ENCODE peak calls at places on chromosome 17, in nine cellular contexts. F, Q, U, T, E, M, R, Y and P are unnamed samples.

GRCh38 chr17:48728232-48729231 is at the start of gene HOXB13:
- DNase-seq in Y (no peak), T (no peak), Q (peak), M (peak), R (peak), U (peak), F (no peak), E (no peak), P (peak)

GRCh38 chr17:8073627-8074485 is 13.7 kb downstream of the ALOX12B start:
- DNase-seq in E (peak), Y (peak), M (peak), R (peak), T (no peak), U (peak), Q (no peak), F (peak), P (peak)

GRCh38 chr17:28033972-28034714 is 8.3 kb upstream of the NLK start:
- DNase-seq in F (peak), Y (no peak), Q (peak), T (peak), M (peak), R (peak), E (no peak), U (peak), P (peak)

GRCh38 chr17:53924530-53925455 is 102.1 kb downstream of the KIF2B start:
- DNase-seq in Q (no peak), Y (no peak), U (peak), M (no peak), E (no peak), F (peak), R (no peak), T (no peak), P (peak)

GRCh38 chr17:77708936-77709335 is 249.6 kb upstream of the TNRC6C start:
- DNase-seq in M (no peak), Q (no peak), R (no peak), E (no peak), F (no peak), T (no peak), Y (no peak), U (no peak), P (no peak)

GRCh38 chr17:77856551-77857305 is 101.8 kb upstream of the TNRC6C start:
- DNase-seq in T (no peak), M (no peak), Y (no peak), F (no peak), Q (no peak), U (no peak), E (no peak), R (no peak), P (no peak)

GRCh38 chr17:73715714-73716113 is 71.5 kb upstream of the SDK2 start:
- DNase-seq in M (no peak), Y (no peak), F (no peak), Q (no peak), E (no peak), U (no peak), T (no peak), R (no peak), P (no peak)

GRCh38 chr17:38459556-38459955 is 31.3 kb downstream of the ARHGAP23 start:
- DNase-seq in U (no peak), M (no peak), T (no peak), Y (no peak), R (no peak), Q (no peak), F (no peak), E (no peak), P (no peak)

GRCh38 chr17:8151641-8152111 is 528 bp downstream of the PER1 start:
- DNase-seq in U (peak), Q (no peak), T (no peak), M (peak), Y (peak), R (peak), E (peak), F (peak), P (peak)

GRCh38 chr17:49278076-49278475 is 47.5 kb upstream of the PHOSPHO1 start:
- DNase-seq in Y (no peak), E (no peak), T (no peak), Q (no peak), M (no peak), U (no peak), R (no peak), F (no peak), P (no peak)

GRCh38 chr17:50947844-50948514 is 81.8 kb upstream of the TOB1 start:
- DNase-seq in Y (peak), U (no peak), E (peak), T (no peak), M (no peak), R (no peak), F (no peak), Q (no peak), P (no peak)

GRCh38 chr17:73759324-73760185 is 115.3 kb upstream of the SDK2 start:
- DNase-seq in R (no peak), E (no peak), U (no peak), Q (no peak), Y (no peak), M (no peak), T (no peak), F (no peak), P (no peak)

GRCh38 chr17:82321947-82322466 is 4.6 kb upstream of the CD7 start:
- DNase-seq in E (no peak), R (no peak), U (no peak), Q (no peak), T (no peak), M (no peak), Y (no peak), F (no peak), P (no peak)

GRCh38 chr17:82320956-82321927 is 3.8 kb upstream of the CD7 start:
- DNase-seq in Y (no peak), U (no peak), E (no peak), R (no peak), Q (no peak), F (no peak), M (peak), T (no peak), P (no peak)

GRCh38 chr17:82319619-82320062 is 2.2 kb upstream of the CD7 start:
- DNase-seq in U (no peak), M (no peak), T (no peak), F (no peak), Y (no peak), R (no peak), E (no peak), Q (no peak), P (no peak)

GRCh38 chr17:82318772-82319606 is 1.6 kb upstream of the CD7 start:
- DNase-seq in Q (no peak), M (no peak), T (no peak), F (no peak), E (no peak), U (no peak), R (no peak), Y (no peak), P (no peak)

DNA sequence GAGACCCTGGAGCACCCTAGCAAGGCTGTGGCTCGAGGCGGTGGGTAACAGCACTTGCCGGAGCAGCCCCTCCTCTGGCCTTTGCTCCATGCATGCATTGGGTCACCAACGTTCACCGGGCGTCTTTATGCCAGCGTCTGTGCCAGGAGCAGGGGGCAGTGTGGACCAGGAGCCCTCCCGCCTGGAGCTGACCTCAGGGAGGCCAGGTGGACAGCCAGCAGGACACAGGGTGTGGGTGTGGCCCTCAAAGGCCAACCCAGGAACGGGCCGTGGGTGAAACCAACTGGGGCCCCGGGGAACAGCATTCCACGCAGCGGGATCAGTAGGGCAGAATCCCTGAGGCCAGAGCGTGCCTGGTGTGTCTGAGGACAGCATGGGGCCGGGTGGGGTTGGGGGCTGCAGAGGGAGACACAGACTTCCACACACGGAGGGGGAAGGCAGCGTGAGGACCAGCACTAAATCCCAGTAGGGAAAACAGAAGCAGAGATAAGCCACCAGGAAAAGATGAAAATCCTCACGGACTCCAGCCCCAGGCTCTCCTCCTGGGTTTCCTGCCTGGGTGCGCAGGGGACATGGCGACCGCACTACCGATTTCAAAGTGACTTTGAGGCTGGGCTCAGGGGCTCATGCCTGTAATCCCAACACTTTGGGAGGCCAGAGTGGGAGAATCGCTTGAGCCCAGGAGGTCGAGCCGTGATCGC is 2.9 kb upstream of the CD7 start:
- DNase-seq in R (no peak), F (no peak), M (no peak), E (no peak), T (no peak), U (no peak), Q (no peak), Y (no peak), P (no peak)
- H3K4me3 ChIP-seq in R (no peak), F (no peak), M (no peak), E (peak), T (no peak), U (no peak), Q (no peak), Y (no peak), P (no peak)

DNA sequence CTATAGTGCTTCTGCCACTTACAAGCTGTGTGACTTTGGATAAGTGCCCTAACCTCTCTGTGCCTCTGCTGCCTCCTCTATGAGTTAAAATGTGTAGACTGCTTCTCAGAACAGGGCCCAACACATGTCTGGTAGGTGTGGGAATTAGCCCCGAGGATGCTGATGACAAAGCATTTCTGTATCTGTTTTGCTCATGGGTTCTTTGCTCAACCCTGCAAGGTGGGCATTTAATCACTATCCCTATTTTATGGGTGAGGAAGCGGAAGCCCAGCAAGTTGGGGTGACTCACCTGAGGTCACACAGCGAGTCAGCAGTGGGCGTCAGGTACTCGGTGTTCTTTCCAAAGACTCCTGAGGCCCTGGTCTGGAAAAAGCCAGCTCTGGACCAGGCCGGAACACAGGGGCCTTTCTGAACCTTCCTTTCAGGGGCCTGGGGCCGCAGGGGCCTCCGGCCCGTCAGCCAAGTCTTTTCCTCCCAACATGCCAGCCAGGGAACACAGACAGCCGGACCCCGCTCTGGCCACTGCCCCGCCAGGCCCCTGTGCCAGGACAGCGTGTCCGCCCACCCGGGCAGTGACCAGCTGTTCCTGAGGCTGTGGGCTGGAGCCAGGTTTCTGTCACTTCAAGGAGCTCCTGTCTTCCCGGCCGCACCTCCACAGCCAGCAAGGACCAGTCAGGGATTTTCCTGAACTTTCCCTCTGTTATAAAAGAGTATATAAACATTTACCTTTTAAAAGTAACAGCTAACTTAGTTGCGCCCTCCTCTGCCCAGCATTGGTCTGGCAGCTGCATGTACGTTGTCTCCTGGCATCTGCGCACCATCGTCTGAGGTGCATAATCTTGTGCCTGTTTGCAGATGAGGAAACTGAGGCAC is 62.5 kb downstream of the SREBF1 start:
- DNase-seq in Q (no peak), F (peak), R (peak), U (peak), T (no peak), M (peak), Y (no peak), E (peak), P (no peak)
- TF ChIP-seq CTCF in Q (peak), F (peak), R (peak), U (peak), T (peak), M (peak), Y (peak), E (peak), P (peak)

DNA sequence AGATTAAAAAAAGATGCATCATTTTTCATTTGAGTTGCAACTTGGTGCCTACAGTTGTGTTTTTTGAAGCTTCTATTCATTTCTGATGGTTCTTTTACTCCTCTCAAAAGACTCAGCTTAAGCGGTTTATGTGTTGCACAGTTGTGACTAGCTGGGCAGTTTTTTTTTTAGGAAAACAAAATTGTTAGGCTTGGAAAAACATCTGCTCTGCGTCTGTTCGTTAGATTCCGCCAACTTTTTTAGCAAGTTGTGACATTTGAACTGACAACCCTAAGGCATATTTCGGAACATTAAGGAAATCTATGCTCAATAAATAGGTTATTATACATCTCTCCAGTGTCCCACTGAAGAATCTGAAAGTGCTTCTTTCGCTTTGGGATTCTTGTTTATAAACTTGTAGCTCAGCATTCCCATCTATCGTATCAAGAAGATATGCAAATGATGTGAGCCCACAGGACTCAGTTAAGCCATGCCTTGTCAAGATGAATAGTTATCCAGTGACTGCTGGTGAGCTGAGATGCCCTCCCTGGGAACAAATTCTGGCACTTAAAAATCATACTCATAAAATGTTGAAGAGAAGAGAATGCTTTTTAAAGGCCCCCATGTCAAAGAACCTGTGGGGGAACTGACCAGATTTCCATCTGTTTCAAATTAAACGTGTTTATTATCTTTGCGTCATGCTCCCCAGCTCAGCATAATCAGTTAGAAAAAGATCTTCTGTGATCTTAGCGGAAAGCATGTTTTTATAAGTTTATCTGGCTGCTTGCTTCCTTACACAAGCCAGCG is 109.0 kb upstream of the FAM20A start:
- DNase-seq in Y (no peak), Q (peak), E (no peak), M (no peak), R (peak), T (peak), F (peak), U (peak), P (peak)
- H3K4me3 ChIP-seq in Y (no peak), Q (no peak), E (no peak), M (no peak), R (no peak), T (peak), F (peak), U (peak), P (peak)

GRCh38 chr17:66426397-66427033 is 124.1 kb downstream of the PRKCA start:
- DNase-seq in Y (no peak), M (peak), F (peak), T (no peak), R (peak), E (no peak), U (peak), Q (no peak), P (peak)
- TF ChIP-seq CTCF in Y (no peak), M (peak), F (peak), T (peak), R (peak), E (no peak), U (peak), Q (peak), P (peak)

GRCh38 chr17:56317351-56318208 is 164.3 kb downstream of the ANKFN1 start:
- DNase-seq in E (no peak), T (no peak), Y (no peak), M (peak), R (no peak), F (no peak), Q (no peak), U (no peak), P (no peak)
- H3K4me3 ChIP-seq in E (no peak), T (no peak), Y (no peak), M (no peak), R (no peak), F (no peak), Q (no peak), U (no peak), P (no peak)

GRCh38 chr17:33291248-33292183 is 1.6 kb downstream of the ASIC2 start:
- DNase-seq in M (peak), Q (no peak), F (peak), E (no peak), R (peak), U (peak), T (no peak), Y (peak), P (peak)
- TF ChIP-seq CTCF in M (no peak), Q (no peak), F (no peak), E (no peak), R (no peak), U (no peak), T (no peak), Y (no peak), P (no peak)

GRCh38 chr17:78924481-78925151 is 571 bp downstream of the TIMP2 start:
- DNase-seq in M (no peak), Q (no peak), R (peak), Y (no peak), T (no peak), F (no peak), U (no peak), E (no peak), P (no peak)

GRCh38 chr17:78923660-78924453 is 1.3 kb downstream of the TIMP2 start:
- DNase-seq in E (peak), U (no peak), Y (peak), R (no peak), M (no peak), T (no peak), Q (no peak), F (no peak), P (no peak)

GRCh38 chr17:78925234-78925633 is at the start of gene TIMP2:
- DNase-seq in F (peak), R (peak), T (peak), M (peak), Q (peak), U (peak), E (peak), Y (peak), P (peak)

GRCh38 chr17:78921437-78921971 is 3.7 kb downstream of the TIMP2 start:
- DNase-seq in Y (no peak), U (no peak), E (no peak), Q (no peak), F (no peak), T (no peak), R (peak), M (no peak), P (no peak)

GRCh38 chr17:78922876-78923498 is 2.2 kb downstream of the TIMP2 start:
- DNase-seq in Q (no peak), U (no peak), E (no peak), T (no peak), F (no peak), Y (no peak), M (no peak), R (no peak), P (no peak)
- H3K4me3 ChIP-seq in Q (peak), U (peak), E (peak), T (peak), F (peak), Y (no peak), M (peak), R (peak), P (peak)

GRCh38 chr17:60231234-60231633 is 81.5 kb downstream of the CA4 start:
- DNase-seq in T (no peak), R (peak), Y (no peak), U (peak), Q (no peak), E (no peak), M (peak), F (peak), P (peak)
- TF ChIP-seq CTCF in T (peak), R (peak), Y (peak), U (peak), Q (peak), E (no peak), M (peak), F (peak), P (peak)